ENCODE peak calls at places on chromosome 3, in seven cellular contexts. X is effector memory CD4-positive, alpha-beta T cell; Y is NB4; Q is PC-9; U is Jurkat, Clone E6-1; C is esophagus squamous epithelium; E is CD8-positive, alpha-beta T cell. K is an unnamed sample.

GRCh38 chr3:192917508-192918274 is at the start of gene MB21D2:
- DNase-seq in X (peak), Y (peak), Q (peak), U (no peak), C (no peak), E (peak), K (peak)

GRCh38 chr3:156812521-156813335 is 13.4 kb upstream of the LEKR1 start:
- DNase-seq in X (no peak), Y (peak), Q (peak), U (no peak), C (no peak), E (no peak), K (peak)

GRCh38 chr3:57397175-57398026 is 104.9 kb upstream of the ASB14 start:
- DNase-seq in X (peak), Y (peak), Q (peak), U (peak), C (no peak), E (peak), K (peak)

GRCh38 chr3:189908646-189909045 is 212.1 kb downstream of the P3H2 start:
- DNase-seq in X (no peak), Y (no peak), Q (peak), U (no peak), C (no peak), E (no peak), K (no peak)

GRCh38 chr3:43752908-43753307 is 62.2 kb downstream of the ABHD5 start:
- DNase-seq in X (no peak), Y (no peak), Q (no peak), U (no peak), C (no peak), E (no peak), K (no peak)

GRCh38 chr3:36774072-36774471 is 9.7 kb upstream of the DCLK3 start:
- DNase-seq in X (no peak), Y (no peak), Q (no peak), U (no peak), C (no peak), E (no peak), K (no peak)

GRCh38 chr3:152400912-152401311 is 132.2 kb downstream of the MBNL1 start:
- DNase-seq in X (no peak), Y (no peak), Q (no peak), U (no peak), C (no peak), E (no peak), K (no peak)

GRCh38 chr3:93931597-93932229 is 42.0 kb downstream of the PROS1 start:
- DNase-seq in X (no peak), Y (no peak), Q (no peak), U (no peak), C (no peak), E (no peak), K (no peak)

GRCh38 chr3:20225769-20226168 is 39.8 kb upstream of the SGO1 start:
- DNase-seq in X (no peak), Y (peak), Q (peak), U (peak), C (no peak), E (no peak), K (peak)

GRCh38 chr3:8266679-8267267 is 234.8 kb upstream of the LMCD1 start:
- DNase-seq in X (no peak), Y (no peak), Q (peak), U (no peak), C (no peak), E (no peak), K (no peak)

GRCh38 chr3:47645551-47645950 is 66.9 kb upstream of the CSPG5 start:
- DNase-seq in X (no peak), Y (no peak), Q (no peak), U (no peak), C (no peak), E (no peak), K (no peak)

GRCh38 chr3:133901083-133901482 is 5.4 kb upstream of the RAB6B start:
- DNase-seq in X (no peak), Y (peak), Q (no peak), U (no peak), C (no peak), E (no peak), K (no peak)

GRCh38 chr3:38264779-38265178 is 833 bp upstream of the SLC22A13 start:
- DNase-seq in X (no peak), Y (no peak), Q (no peak), U (no peak), C (no peak), E (no peak), K (no peak)

GRCh38 chr3:161273589-161274218 is 52.6 kb downstream of the NMD3 start:
- DNase-seq in X (no peak), Y (peak), Q (no peak), U (peak), C (no peak), E (no peak), K (no peak)

GRCh38 chr3:65466300-65466988 is 572.3 kb downstream of the MAGI1 start:
- DNase-seq in X (no peak), Y (no peak), Q (no peak), U (no peak), C (no peak), E (no peak), K (no peak)

GRCh38 chr3:8724108-8724752 is 9.4 kb upstream of the CAV3 start:
- DNase-seq in X (no peak), Y (no peak), Q (no peak), U (no peak), C (no peak), E (no peak), K (no peak)

GRCh38 chr3:123096126-123096525 is 29.3 kb downstream of the PDIA5 start:
- DNase-seq in X (no peak), Y (no peak), Q (no peak), U (no peak), C (no peak), E (no peak), K (no peak)

GRCh38 chr3:116032176-116032575 is 408.9 kb downstream of the GAP43 start:
- DNase-seq in X (no peak), Y (no peak), Q (no peak), U (no peak), C (no peak), E (no peak), K (no peak)

GRCh38 chr3:159620873-159621272 is 367.8 kb upstream of the IL12A start:
- DNase-seq in X (no peak), Y (no peak), Q (peak), U (no peak), C (no peak), E (no peak), K (no peak)

GRCh38 chr3:151168269-151169094 is 34.5 kb downstream of the GPR171 start:
- DNase-seq in X (peak), Y (peak), Q (peak), U (peak), C (no peak), E (peak), K (peak)

GRCh38 chr3:136042608-136043221 is 77.2 kb downstream of the PPP2R3A start:
- DNase-seq in X (no peak), Y (peak), Q (no peak), U (peak), C (no peak), E (no peak), K (peak)

GRCh38 chr3:122824465-122825379 is 29.9 kb downstream of the SLC49A4 start:
- DNase-seq in X (no peak), Y (no peak), Q (no peak), U (no peak), C (no peak), E (no peak), K (no peak)

GRCh38 chr3:55191911-55192787 is 264.3 kb upstream of the LRTM1 start:
- DNase-seq in X (no peak), Y (no peak), Q (peak), U (no peak), C (no peak), E (no peak), K (no peak)

GRCh38 chr3:23713641-23714040 is 92.1 kb upstream of the UBE2E1 start:
- DNase-seq in X (no peak), Y (no peak), Q (no peak), U (no peak), C (no peak), E (no peak), K (no peak)

GRCh38 chr3:46717447-46718231 is at the start of gene PRSS50:
- DNase-seq in X (no peak), Y (peak), Q (no peak), U (no peak), C (no peak), E (no peak), K (peak)

GRCh38 chr3:178560759-178561158 is 24.5 kb downstream of the KCNMB2 start:
- DNase-seq in X (no peak), Y (no peak), Q (no peak), U (no peak), C (no peak), E (no peak), K (no peak)

GRCh38 chr3:132421832-132422231 is 4.5 kb downstream of the DNAJC13 start:
- DNase-seq in X (no peak), Y (no peak), Q (no peak), U (no peak), C (no peak), E (no peak), K (no peak)

GRCh38 chr3:49668861-49669260 is 5.3 kb upstream of the APEH start:
- DNase-seq in X (no peak), Y (no peak), Q (peak), U (no peak), C (no peak), E (no peak), K (no peak)

GRCh38 chr3:84692261-84692660 is 266.5 kb upstream of the CADM2 start:
- DNase-seq in X (no peak), Y (no peak), Q (peak), U (no peak), C (no peak), E (no peak), K (no peak)

GRCh38 chr3:197891-198491 is 1.4 kb downstream of the CHL1 start:
- DNase-seq in X (no peak), Y (no peak), Q (no peak), U (no peak), C (no peak), E (no peak), K (no peak)

GRCh38 chr3:99128205-99128604 is 226.7 kb upstream of the DCBLD2 start:
- DNase-seq in X (no peak), Y (no peak), Q (no peak), U (no peak), C (no peak), E (no peak), K (no peak)
- H3K4me3 ChIP-seq in X (no peak), Y (no peak), Q (no peak), U (no peak), C (no peak), E (no peak), K (no peak)

DNA sequence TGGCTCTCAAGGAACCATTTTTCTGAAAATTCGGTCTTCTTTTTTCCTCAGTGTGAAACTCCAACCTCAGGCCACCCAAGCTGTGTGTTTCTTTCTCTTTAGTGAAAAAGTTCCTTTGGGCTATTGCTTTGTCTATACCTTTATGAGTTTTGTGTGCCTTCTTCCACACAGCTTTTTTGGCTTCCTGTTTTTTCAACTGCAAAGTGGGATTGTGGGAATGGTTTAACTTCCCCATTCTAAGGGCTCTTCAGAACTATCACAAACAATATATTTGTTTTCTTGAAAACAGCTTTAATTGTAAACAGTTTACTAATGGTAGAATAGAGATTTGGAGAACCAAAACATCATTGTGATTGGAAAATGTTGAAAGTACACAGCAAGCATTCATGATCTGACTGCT is 10.4 kb downstream of the SYN2 start:
- DNase-seq in X (no peak), Y (no peak), Q (no peak), U (no peak), C (no peak), E (no peak), K (no peak)
- H3K4me3 ChIP-seq in X (no peak), Y (no peak), Q (no peak), U (no peak), C (no peak), E (no peak), K (no peak)

GRCh38 chr3:184176377-184177330 is 2.0 kb downstream of the AP2M1 start:
- DNase-seq in X (no peak), Y (peak), Q (peak), U (no peak), C (no peak), E (no peak), K (no peak)

GRCh38 chr3:184174646-184175492 is at the start of gene AP2M1:
- DNase-seq in X (peak), Y (peak), Q (peak), U (peak), C (peak), E (peak), K (peak)

GRCh38 chr3:184177331-184177731 is 2.7 kb downstream of the AP2M1 start:
- DNase-seq in X (no peak), Y (peak), Q (no peak), U (no peak), C (no peak), E (no peak), K (no peak)

GRCh38 chr3:184175506-184175905 is 851 bp downstream of the AP2M1 start:
- DNase-seq in X (no peak), Y (no peak), Q (peak), U (no peak), C (no peak), E (no peak), K (no peak)

DNA sequence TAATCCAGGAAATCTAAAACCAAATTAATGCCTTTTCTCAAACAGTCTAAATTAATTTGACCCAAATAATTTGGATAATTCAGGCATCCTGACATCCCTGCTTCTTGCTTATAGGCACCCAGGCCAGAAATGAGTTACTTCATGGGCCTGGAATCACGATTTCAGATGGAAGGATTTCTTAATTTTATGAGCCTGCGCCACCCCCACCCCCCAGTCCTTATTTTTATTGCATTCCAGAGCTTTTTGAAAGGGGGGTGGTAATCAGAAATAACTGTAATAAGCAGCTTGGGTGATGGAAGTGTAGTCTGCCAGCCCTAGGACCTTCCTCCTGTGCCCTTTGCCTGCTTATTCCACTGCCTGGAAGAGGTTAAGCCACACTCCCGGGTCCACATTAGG is 1.3 kb downstream of the AP2M1 start:
- DNase-seq in X (no peak), Y (no peak), Q (no peak), U (no peak), C (no peak), E (no peak), K (no peak)
- H3K4me3 ChIP-seq in X (no peak), Y (peak), Q (peak), U (peak), C (peak), E (peak), K (peak)

GRCh38 chr3:184727357-184728060 is 15.6 kb upstream of the MAGEF1 start:
- DNase-seq in X (no peak), Y (peak), Q (peak), U (peak), C (no peak), E (no peak), K (no peak)

GRCh38 chr3:184724662-184725061 is 12.8 kb upstream of the MAGEF1 start:
- DNase-seq in X (no peak), Y (no peak), Q (no peak), U (no peak), C (no peak), E (no peak), K (no peak)

GRCh38 chr3:184719709-184720108 is 7.8 kb upstream of the MAGEF1 start:
- DNase-seq in X (no peak), Y (no peak), Q (no peak), U (no peak), C (no peak), E (no peak), K (no peak)

GRCh38 chr3:184726497-184726896 is 14.6 kb upstream of the MAGEF1 start:
- DNase-seq in X (no peak), Y (no peak), Q (no peak), U (no peak), C (no peak), E (no peak), K (no peak)

DNA sequence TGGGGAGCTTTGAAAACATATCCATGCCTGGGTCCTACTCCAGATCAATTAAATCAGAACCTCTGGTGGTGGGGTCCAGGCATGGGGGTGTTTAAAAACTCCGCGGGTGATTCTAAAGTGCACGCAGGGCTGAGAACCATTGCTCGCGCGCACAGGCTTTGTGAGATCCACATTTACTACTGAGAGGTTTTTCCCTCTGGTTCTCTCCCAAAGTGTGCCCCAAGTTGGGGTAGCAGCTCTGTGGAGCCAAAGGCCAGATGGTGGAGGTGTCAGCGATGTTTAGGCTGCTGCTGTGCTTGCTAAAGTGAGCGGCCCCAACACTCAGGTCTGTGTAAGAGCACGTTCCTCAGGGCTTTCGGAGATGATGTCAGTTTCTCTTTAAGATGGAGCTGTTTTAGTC is 13.3 kb upstream of the MAGEF1 start:
- DNase-seq in X (no peak), Y (no peak), Q (no peak), U (no peak), C (no peak), E (no peak), K (no peak)
- H3K4me3 ChIP-seq in X (no peak), Y (no peak), Q (no peak), U (no peak), C (no peak), E (no peak), K (no peak)

DNA sequence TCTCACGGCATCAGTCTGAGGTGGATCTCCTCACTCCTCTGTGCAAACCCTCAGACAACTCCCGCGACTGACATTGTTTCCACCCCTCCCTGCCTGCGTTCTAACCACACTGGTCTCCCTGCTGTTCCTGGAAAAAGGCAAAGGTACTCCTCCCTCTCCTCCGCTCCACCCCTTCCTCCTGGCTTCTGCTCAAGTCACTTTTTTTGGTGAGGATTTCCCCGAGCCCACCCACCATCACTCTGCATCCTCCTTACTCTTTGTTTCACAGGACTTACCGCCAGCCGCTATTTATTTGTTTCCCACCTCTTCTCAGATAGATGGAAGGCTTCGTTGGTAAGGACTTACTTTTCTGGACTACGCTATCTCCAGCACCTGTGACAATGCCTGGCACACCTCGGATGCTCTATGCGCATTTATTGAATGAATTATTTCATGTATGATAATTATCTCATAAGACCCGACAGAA is 25.6 kb downstream of the PRR23E start:
- DNase-seq in X (no peak), Y (no peak), Q (no peak), U (peak), C (no peak), E (no peak), K (no peak)
- H3K4me3 ChIP-seq in X (no peak), Y (no peak), Q (no peak), U (peak), C (no peak), E (no peak), K (no peak)

GRCh38 chr3:147458995-147459704 is 50.0 kb downstream of the ZIC1 start:
- DNase-seq in X (no peak), Y (no peak), Q (no peak), U (no peak), C (no peak), E (no peak), K (no peak)

GRCh38 chr3:147462856-147463255 is 53.7 kb downstream of the ZIC1 start:
- DNase-seq in X (no peak), Y (no peak), Q (no peak), U (no peak), C (no peak), E (no peak), K (no peak)
- H3K4me3 ChIP-seq in X (no peak), Y (no peak), Q (no peak), U (no peak), C (no peak), E (no peak), K (no peak)

GRCh38 chr3:73497646-73498406 is 126.9 kb downstream of the PDZRN3 start:
- DNase-seq in X (no peak), Y (no peak), Q (no peak), U (no peak), C (no peak), E (no peak), K (no peak)
- H3K4me3 ChIP-seq in X (no peak), Y (no peak), Q (no peak), U (no peak), C (no peak), E (no peak), K (no peak)

K was measured in CD4-positive, CD25-positive, alpha-beta regulatory T cell.